ENCODE peak calls at places on chromosomes 13 and 19, in five cellular contexts. S is neural crest cell, W is AG04450, F is mucosa of descending colon, K is uterus. H is an unnamed sample.
A peak's percentile ranks its signal among the peaks of the same experiment; 100 is the strongest.

GRCh38 chr19:30884146-30884812 is 465.0 kb downstream of the TSHZ3 start:
- DNase-seq in K (no peak), S (no peak), W (no peak), F (no peak), H (peak; percentile 60)

GRCh38 chr13:92951273-92951820 is 275.3 kb upstream of the GPC6 start:
- DNase-seq in S (no peak), F (no peak), K (no peak), W (no peak), H (no peak)

GRCh38 chr19:13430790-13431582 is 75.3 kb downstream of the CACNA1A start:
- DNase-seq in W (peak; percentile 11), S (peak; percentile 44), F (no peak), K (no peak), H (no peak)

GRCh38 chr13:51153527-51153926 is 42.5 kb upstream of the C13orf42 start:
- DNase-seq in F (no peak), K (no peak), W (no peak), S (no peak), H (peak; percentile 25)

GRCh38 chr13:95262837-95263381 is 38.3 kb downstream of the ABCC4 start:
- DNase-seq in S (no peak), K (no peak), F (no peak), W (no peak), H (no peak)

GRCh38 chr19:3281026-3281425 is 56.6 kb downstream of the CELF5 start:
- DNase-seq in S (no peak), K (no peak), W (no peak), F (no peak), H (no peak)

GRCh38 chr19:15740785-15741184 is 3.0 kb downstream of the OR10H3 start:
- DNase-seq in S (no peak), F (no peak), W (no peak), K (no peak), H (no peak)

GRCh38 chr13:36332986-36333385 is 13.2 kb downstream of the SPART start:
- DNase-seq in K (no peak), W (no peak), F (no peak), S (no peak), H (no peak)

DNA sequence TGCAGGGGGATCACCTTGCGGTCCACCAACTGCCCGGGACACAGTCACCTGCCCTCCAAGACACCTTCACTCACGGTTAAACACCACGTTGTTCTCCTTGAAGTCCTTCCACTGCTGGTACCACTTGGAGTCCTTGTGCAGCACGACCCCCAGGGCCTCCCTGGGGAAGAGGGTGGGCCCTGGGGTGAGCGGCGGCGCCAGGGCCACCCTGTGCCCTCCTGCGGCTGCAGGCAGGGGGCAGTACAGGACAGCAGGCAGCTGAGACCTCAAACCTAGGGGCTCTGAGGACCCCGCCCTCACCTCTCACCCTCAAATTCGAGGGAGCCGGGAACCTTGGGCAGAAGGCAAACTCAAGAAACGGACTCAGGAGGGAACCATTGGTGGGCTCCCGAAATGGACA is 7.5 kb upstream of the CTXN1 start:
- DNase-seq in W (no peak), K (no peak), S (no peak), F (no peak), H (no peak)
- TF ChIP-seq CTCF in W (peak; percentile 25), K (no peak), S (peak; percentile 45), F (no peak), H (peak; percentile 39)

GRCh38 chr13:29887651-29888050 is 37.2 kb upstream of the UBL3 start:
- DNase-seq in S (no peak), F (no peak), K (no peak), W (no peak), H (no peak)

GRCh38 chr13:29887030-29887557 is 36.7 kb upstream of the UBL3 start:
- DNase-seq in W (no peak), K (no peak), S (no peak), F (no peak), H (no peak)

GRCh38 chr13:29886446-29886845 is 36.0 kb upstream of the UBL3 start:
- DNase-seq in F (no peak), W (no peak), S (no peak), K (no peak), H (no peak)

GRCh38 chr13:29885967-29886366 is 35.5 kb upstream of the UBL3 start:
- DNase-seq in S (no peak), F (no peak), W (no peak), K (no peak), H (no peak)

GRCh38 chr13:29888306-29888705 is 37.9 kb upstream of the UBL3 start:
- DNase-seq in W (no peak), F (no peak), S (no peak), K (no peak), H (no peak)
- TF ChIP-seq CTCF in W (no peak), F (no peak), S (no peak), K (no peak), H (no peak)

DNA sequence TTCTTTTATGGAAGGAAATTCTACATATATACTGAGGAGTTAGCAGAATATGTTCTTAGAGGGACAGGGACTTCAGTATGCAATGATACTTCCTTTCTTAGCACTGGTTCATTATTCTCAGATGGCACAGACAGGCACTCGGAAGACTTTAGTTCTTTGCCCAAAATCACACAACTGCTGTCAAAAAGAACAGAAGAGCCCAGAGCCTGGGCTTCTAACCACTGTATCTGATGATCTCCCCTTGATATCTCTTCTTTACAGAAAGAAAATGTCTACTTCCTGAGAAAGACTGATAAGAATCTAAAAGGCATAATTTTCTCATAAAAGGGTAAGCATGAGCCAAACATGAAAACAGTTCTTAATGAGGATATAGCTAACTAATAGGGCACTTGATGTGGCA is 2034.2 kb upstream of the PRR20A start:
- DNase-seq in F (no peak), K (no peak), S (no peak), W (no peak), H (no peak)
- TF ChIP-seq CTCF in F (no peak), K (no peak), S (no peak), W (no peak), H (no peak)

GRCh38 chr19:47509170-47509847 is 5.6 kb downstream of the NAPA start:
- DNase-seq in F (no peak), W (no peak), K (no peak), S (no peak), H (no peak)

GRCh38 chr19:47507031-47507430 is 7.8 kb downstream of the NAPA start:
- DNase-seq in F (no peak), K (no peak), W (no peak), S (no peak), H (no peak)

GRCh38 chr19:47506459-47506858 is 8.4 kb downstream of the NAPA start:
- DNase-seq in S (no peak), W (no peak), F (no peak), K (no peak), H (no peak)

GRCh38 chr19:47508721-47509120 is 6.1 kb downstream of the NAPA start:
- DNase-seq in W (no peak), K (no peak), F (no peak), S (no peak), H (no peak)

GRCh38 chr19:47507924-47508553 is 6.8 kb downstream of the NAPA start:
- DNase-seq in W (no peak), F (no peak), S (no peak), K (no peak), H (no peak)
- TF ChIP-seq CTCF in W (no peak), F (no peak), S (no peak), K (no peak), H (no peak)

GRCh38 chr19:46578450-46578849 is 22.7 kb upstream of the CALM3 start:
- DNase-seq in S (no peak), F (no peak), K (no peak), W (no peak), H (no peak)

GRCh38 chr19:46573679-46574522 is 27.2 kb upstream of the CALM3 start:
- DNase-seq in S (no peak), F (no peak), K (no peak), W (no peak), H (no peak)

GRCh38 chr19:46579286-46579944 is 21.7 kb upstream of the CALM3 start:
- DNase-seq in W (no peak), F (no peak), K (no peak), S (peak; percentile 47), H (peak; percentile 72)

GRCh38 chr19:46571495-46571894 is 29.6 kb upstream of the CALM3 start:
- DNase-seq in F (no peak), W (no peak), S (peak; percentile 14), K (no peak), H (peak; percentile 71)

DNA sequence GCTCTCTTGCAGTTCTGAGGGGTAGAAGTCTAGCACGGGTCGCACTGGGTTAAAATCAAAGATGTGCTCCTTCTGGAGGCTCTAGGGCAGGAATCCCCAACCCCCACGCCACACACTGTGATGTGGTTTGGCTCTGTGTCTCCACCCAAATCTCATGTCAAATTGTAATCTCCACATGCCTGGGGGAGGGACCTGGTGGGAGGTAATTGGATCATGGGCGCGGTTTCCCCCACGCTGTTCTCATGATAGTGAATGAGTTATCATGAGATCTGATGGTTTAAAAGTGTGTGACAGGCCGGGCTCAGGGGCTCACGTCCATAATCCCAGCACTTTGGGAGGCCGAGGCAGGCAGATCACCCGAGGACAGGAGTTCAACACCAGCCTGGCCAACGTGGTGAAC is 26.6 kb upstream of the CALM3 start:
- DNase-seq in K (no peak), W (no peak), S (no peak), F (no peak), H (no peak)
- TF ChIP-seq CTCF in K (no peak), W (no peak), S (no peak), F (no peak), H (no peak)

DNA sequence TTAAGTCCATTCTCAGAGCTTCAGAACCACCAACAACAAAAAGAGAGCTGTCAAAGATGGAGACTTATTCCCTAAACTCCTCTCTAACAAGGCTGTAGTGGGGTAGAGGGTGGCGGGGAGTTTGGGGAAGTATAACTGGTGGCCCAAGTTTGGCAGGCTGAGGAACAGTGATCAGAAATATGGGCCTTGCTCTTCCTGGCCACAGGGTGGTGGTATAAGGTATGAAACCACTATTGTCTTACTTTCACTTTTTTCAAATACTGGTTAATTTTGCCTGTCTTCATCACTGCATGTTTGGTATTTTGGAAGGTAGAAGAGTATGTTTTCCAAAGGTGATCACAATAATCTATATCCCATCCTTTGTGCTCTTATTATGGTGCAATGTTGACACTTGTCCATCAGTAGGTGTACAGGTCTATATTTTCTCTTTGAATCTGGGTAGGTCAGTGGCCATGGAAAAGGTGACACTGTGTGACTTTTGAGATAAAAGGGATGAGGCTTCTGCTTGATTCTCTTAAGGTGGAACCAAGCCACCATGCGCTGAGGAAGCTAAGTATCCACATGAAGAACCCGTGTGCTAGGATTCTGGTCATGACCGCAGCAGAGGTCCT is 23.2 kb upstream of the GPC5 start:
- DNase-seq in F (no peak), K (no peak), S (no peak), W (no peak), H (no peak)
- TF ChIP-seq CTCF in F (no peak), K (no peak), S (peak; percentile 67), W (peak; percentile 69), H (peak; percentile 75)